ENCODE peak calls at places on chromosome 6, in eight cellular contexts. One of them, this sample, is unnamed.

GRCh38 chr6:144893737-144894151 is 608.6 kb downstream of the UTRN start:
- DNase-seq in ovary: no peak
- DNase-seq in HFFc6: no peak
- DNase-seq in NCI-H1105: no peak
- DNase-seq in nucleus accumbens: no peak
- DNase-seq in heart right ventricle: no peak
- DNase-seq in left colon: no peak
- DNase-seq in prostate gland: no peak
- DNase-seq in this sample: no peak

GRCh38 chr6:106309766-106310373 is 15.7 kb downstream of the ATG5 start:
- DNase-seq in ovary: no peak
- DNase-seq in HFFc6: peak
- DNase-seq in NCI-H1105: no peak
- DNase-seq in nucleus accumbens: no peak
- DNase-seq in heart right ventricle: no peak
- DNase-seq in left colon: no peak
- DNase-seq in prostate gland: no peak
- DNase-seq in this sample: peak

GRCh38 chr6:139142267-139142666 is 7.4 kb downstream of the HECA start:
- DNase-seq in ovary: no peak
- DNase-seq in HFFc6: no peak
- DNase-seq in NCI-H1105: no peak
- DNase-seq in nucleus accumbens: no peak
- DNase-seq in heart right ventricle: no peak
- DNase-seq in left colon: no peak
- DNase-seq in prostate gland: no peak
- DNase-seq in this sample: no peak

GRCh38 chr6:160065200-160065599 is 56.4 kb upstream of the SLC22A1 start:
- DNase-seq in ovary: no peak
- DNase-seq in HFFc6: no peak
- DNase-seq in NCI-H1105: no peak
- DNase-seq in nucleus accumbens: no peak
- DNase-seq in heart right ventricle: no peak
- DNase-seq in left colon: no peak
- DNase-seq in prostate gland: no peak
- DNase-seq in this sample: no peak

GRCh38 chr6:1735239-1735803 is 125.6 kb downstream of the FOXC1 start:
- DNase-seq in ovary: no peak
- DNase-seq in HFFc6: no peak
- DNase-seq in NCI-H1105: no peak
- DNase-seq in nucleus accumbens: no peak
- DNase-seq in heart right ventricle: no peak
- DNase-seq in left colon: peak
- DNase-seq in prostate gland: no peak
- DNase-seq in this sample: no peak

GRCh38 chr6:3744211-3744900 is 7.2 kb downstream of the PXDC1 start:
- DNase-seq in ovary: no peak
- DNase-seq in HFFc6: no peak
- DNase-seq in NCI-H1105: no peak
- DNase-seq in nucleus accumbens: no peak
- DNase-seq in heart right ventricle: no peak
- DNase-seq in left colon: no peak
- DNase-seq in prostate gland: no peak
- DNase-seq in this sample: no peak

GRCh38 chr6:43506667-43507471 is 3.3 kb downstream of the LRRC73 start:
- DNase-seq in ovary: peak
- DNase-seq in HFFc6: peak
- DNase-seq in NCI-H1105: peak
- DNase-seq in nucleus accumbens: peak
- DNase-seq in heart right ventricle: peak
- DNase-seq in left colon: peak
- DNase-seq in prostate gland: peak
- DNase-seq in this sample: peak

GRCh38 chr6:27890351-27891299 is 21.6 kb downstream of the OR2B2 start:
- DNase-seq in ovary: no peak
- DNase-seq in HFFc6: peak
- DNase-seq in NCI-H1105: no peak
- DNase-seq in nucleus accumbens: no peak
- DNase-seq in heart right ventricle: peak
- DNase-seq in left colon: peak
- DNase-seq in prostate gland: peak
- DNase-seq in this sample: peak

GRCh38 chr6:26215200-26216014 is 128.2 kb downstream of the HFE start:
- DNase-seq in ovary: peak
- DNase-seq in HFFc6: no peak
- DNase-seq in NCI-H1105: no peak
- DNase-seq in nucleus accumbens: no peak
- DNase-seq in heart right ventricle: no peak
- DNase-seq in left colon: no peak
- DNase-seq in prostate gland: no peak
- DNase-seq in this sample: no peak

GRCh38 chr6:39452306-39452705 is 129.8 kb upstream of the KCNK16 start:
- DNase-seq in ovary: no peak
- DNase-seq in HFFc6: no peak
- DNase-seq in NCI-H1105: no peak
- DNase-seq in nucleus accumbens: no peak
- DNase-seq in heart right ventricle: no peak
- DNase-seq in left colon: no peak
- DNase-seq in prostate gland: no peak
- DNase-seq in this sample: no peak

GRCh38 chr6:49406241-49406970 is 56.6 kb downstream of the MMUT start:
- DNase-seq in ovary: no peak
- DNase-seq in HFFc6: no peak
- DNase-seq in NCI-H1105: no peak
- DNase-seq in nucleus accumbens: no peak
- DNase-seq in heart right ventricle: no peak
- DNase-seq in left colon: no peak
- DNase-seq in prostate gland: no peak
- DNase-seq in this sample: no peak

GRCh38 chr6:144782634-144783033 is 497.5 kb downstream of the UTRN start:
- DNase-seq in ovary: no peak
- DNase-seq in HFFc6: no peak
- DNase-seq in NCI-H1105: no peak
- DNase-seq in nucleus accumbens: no peak
- DNase-seq in heart right ventricle: no peak
- DNase-seq in left colon: no peak
- DNase-seq in prostate gland: no peak
- DNase-seq in this sample: no peak

GRCh38 chr6:17101422-17102257 is at the start of gene STMND1:
- DNase-seq in ovary: peak
- DNase-seq in HFFc6: no peak
- DNase-seq in NCI-H1105: peak
- DNase-seq in nucleus accumbens: peak
- DNase-seq in heart right ventricle: peak
- DNase-seq in left colon: peak
- DNase-seq in prostate gland: peak
- DNase-seq in this sample: peak

GRCh38 chr6:42777126-42777822 is 4.6 kb upstream of the BICRAL start:
- DNase-seq in ovary: no peak
- DNase-seq in HFFc6: peak
- DNase-seq in NCI-H1105: no peak
- DNase-seq in nucleus accumbens: no peak
- DNase-seq in heart right ventricle: no peak
- DNase-seq in left colon: no peak
- DNase-seq in prostate gland: no peak
- DNase-seq in this sample: no peak

GRCh38 chr6:138601128-138601527 is 101.8 kb upstream of the NHSL1 start:
- DNase-seq in ovary: no peak
- DNase-seq in HFFc6: no peak
- DNase-seq in NCI-H1105: no peak
- DNase-seq in nucleus accumbens: no peak
- DNase-seq in heart right ventricle: no peak
- DNase-seq in left colon: no peak
- DNase-seq in prostate gland: no peak
- DNase-seq in this sample: no peak

GRCh38 chr6:108557494-108558371 is 3.0 kb upstream of the FOXO3 start:
- DNase-seq in ovary: peak
- DNase-seq in HFFc6: peak
- DNase-seq in NCI-H1105: peak
- DNase-seq in nucleus accumbens: peak
- DNase-seq in heart right ventricle: peak
- DNase-seq in left colon: peak
- DNase-seq in prostate gland: peak
- DNase-seq in this sample: peak

GRCh38 chr6:151004415-151005024 is 139.0 kb downstream of the MTHFD1L start:
- DNase-seq in ovary: no peak
- DNase-seq in HFFc6: peak
- DNase-seq in NCI-H1105: peak
- DNase-seq in nucleus accumbens: no peak
- DNase-seq in heart right ventricle: no peak
- DNase-seq in left colon: no peak
- DNase-seq in prostate gland: peak
- DNase-seq in this sample: no peak

GRCh38 chr6:19320066-19320465 is 517.1 kb upstream of the ID4 start:
- DNase-seq in ovary: no peak
- DNase-seq in HFFc6: no peak
- DNase-seq in NCI-H1105: no peak
- DNase-seq in nucleus accumbens: no peak
- DNase-seq in heart right ventricle: no peak
- DNase-seq in left colon: no peak
- DNase-seq in prostate gland: peak
- DNase-seq in this sample: no peak

GRCh38 chr6:35969676-35970075 is 48.8 kb upstream of the SRPK1 start:
- DNase-seq in ovary: no peak
- DNase-seq in HFFc6: no peak
- DNase-seq in NCI-H1105: no peak
- DNase-seq in nucleus accumbens: no peak
- DNase-seq in heart right ventricle: no peak
- DNase-seq in left colon: no peak
- DNase-seq in prostate gland: no peak
- DNase-seq in this sample: no peak

GRCh38 chr6:22106445-22106844 is 190.4 kb downstream of the PRL start:
- DNase-seq in ovary: no peak
- DNase-seq in HFFc6: no peak
- DNase-seq in NCI-H1105: no peak
- DNase-seq in nucleus accumbens: no peak
- DNase-seq in heart right ventricle: no peak
- DNase-seq in left colon: no peak
- DNase-seq in prostate gland: no peak
- DNase-seq in this sample: no peak

GRCh38 chr6:108697646-108698161 is 137.0 kb downstream of the FOXO3 start:
- DNase-seq in ovary: no peak
- DNase-seq in HFFc6: no peak
- DNase-seq in NCI-H1105: no peak
- DNase-seq in nucleus accumbens: no peak
- DNase-seq in heart right ventricle: peak
- DNase-seq in left colon: no peak
- DNase-seq in prostate gland: no peak
- DNase-seq in this sample: no peak

GRCh38 chr6:13216236-13216933 is 112.0 kb downstream of the TBC1D7 start:
- DNase-seq in ovary: no peak
- DNase-seq in HFFc6: no peak
- DNase-seq in NCI-H1105: no peak
- DNase-seq in nucleus accumbens: no peak
- DNase-seq in heart right ventricle: no peak
- DNase-seq in left colon: no peak
- DNase-seq in prostate gland: no peak
- DNase-seq in this sample: no peak

GRCh38 chr6:133701633-133702331 is 187.1 kb upstream of the TCF21 start:
- DNase-seq in ovary: no peak
- DNase-seq in HFFc6: no peak
- DNase-seq in NCI-H1105: no peak
- DNase-seq in nucleus accumbens: no peak
- DNase-seq in heart right ventricle: peak
- DNase-seq in left colon: peak
- DNase-seq in prostate gland: no peak
- DNase-seq in this sample: no peak

GRCh38 chr6:151197556-151197955 is 42.2 kb upstream of the AKAP12 start:
- DNase-seq in ovary: no peak
- DNase-seq in HFFc6: no peak
- DNase-seq in NCI-H1105: no peak
- DNase-seq in nucleus accumbens: no peak
- DNase-seq in heart right ventricle: no peak
- DNase-seq in left colon: no peak
- DNase-seq in prostate gland: no peak
- DNase-seq in this sample: no peak

GRCh38 chr6:128655978-128656498 is 135.6 kb upstream of the PTPRK start:
- DNase-seq in ovary: no peak
- DNase-seq in HFFc6: peak
- DNase-seq in NCI-H1105: no peak
- DNase-seq in nucleus accumbens: no peak
- DNase-seq in heart right ventricle: no peak
- DNase-seq in left colon: no peak
- DNase-seq in prostate gland: no peak
- DNase-seq in this sample: peak

GRCh38 chr6:38639498-38640215 is at the start of gene BTBD9:
- DNase-seq in ovary: peak
- DNase-seq in HFFc6: peak
- DNase-seq in NCI-H1105: peak
- DNase-seq in nucleus accumbens: peak
- DNase-seq in heart right ventricle: peak
- DNase-seq in left colon: peak
- DNase-seq in prostate gland: peak
- DNase-seq in this sample: peak

GRCh38 chr6:39808934-39809333 is 16.8 kb downstream of the DAAM2 start:
- DNase-seq in ovary: no peak
- DNase-seq in HFFc6: no peak
- DNase-seq in NCI-H1105: no peak
- DNase-seq in nucleus accumbens: no peak
- DNase-seq in heart right ventricle: no peak
- DNase-seq in left colon: no peak
- DNase-seq in prostate gland: no peak
- DNase-seq in this sample: no peak

GRCh38 chr6:105301756-105302616 is 100.9 kb downstream of the PREP start:
- DNase-seq in ovary: no peak
- DNase-seq in HFFc6: no peak
- DNase-seq in NCI-H1105: no peak
- DNase-seq in nucleus accumbens: no peak
- DNase-seq in heart right ventricle: no peak
- DNase-seq in left colon: peak
- DNase-seq in prostate gland: peak
- DNase-seq in this sample: no peak

GRCh38 chr6:110513001-110513400 is 36.6 kb upstream of the SLC22A16 start:
- DNase-seq in ovary: no peak
- DNase-seq in HFFc6: no peak
- DNase-seq in NCI-H1105: peak
- DNase-seq in nucleus accumbens: no peak
- DNase-seq in heart right ventricle: no peak
- DNase-seq in left colon: no peak
- DNase-seq in prostate gland: no peak
- DNase-seq in this sample: no peak

GRCh38 chr6:152705327-152705726 is 7.6 kb downstream of the MYCT1 start:
- DNase-seq in ovary: no peak
- DNase-seq in HFFc6: no peak
- DNase-seq in NCI-H1105: no peak
- DNase-seq in nucleus accumbens: no peak
- DNase-seq in heart right ventricle: no peak
- DNase-seq in left colon: no peak
- DNase-seq in prostate gland: no peak
- DNase-seq in this sample: no peak

GRCh38 chr6:91298543-91299145 is 711.8 kb upstream of the MAP3K7 start:
- DNase-seq in ovary: no peak
- DNase-seq in HFFc6: no peak
- DNase-seq in NCI-H1105: no peak
- DNase-seq in nucleus accumbens: no peak
- DNase-seq in heart right ventricle: no peak
- DNase-seq in left colon: no peak
- DNase-seq in prostate gland: no peak
- DNase-seq in this sample: no peak

GRCh38 chr6:112016335-112016734 is 37.6 kb upstream of the CCN6 start:
- DNase-seq in ovary: no peak
- DNase-seq in HFFc6: no peak
- DNase-seq in NCI-H1105: no peak
- DNase-seq in nucleus accumbens: no peak
- DNase-seq in heart right ventricle: no peak
- DNase-seq in left colon: no peak
- DNase-seq in prostate gland: no peak
- DNase-seq in this sample: no peak

GRCh38 chr6:39005774-39006173 is 42.8 kb upstream of the GLP1R start:
- DNase-seq in ovary: no peak
- DNase-seq in HFFc6: no peak
- DNase-seq in NCI-H1105: peak
- DNase-seq in nucleus accumbens: no peak
- DNase-seq in heart right ventricle: no peak
- DNase-seq in left colon: no peak
- DNase-seq in prostate gland: no peak
- DNase-seq in this sample: no peak

This sample was measured in SW480.